ENCODE peak calls at places on chromosomes 12 and 14, in four cellular contexts. C, I, X and S are unnamed samples.

GRCh38 chr14:29376251-29376650 is 551.4 kb downstream of the PRKD1 start:
- DNase-seq in C (no peak), I (no peak), X (no peak), S (no peak)

GRCh38 chr12:88313554-88313953 is 171.4 kb downstream of the TMTC3 start:
- DNase-seq in C (no peak), I (no peak), X (no peak), S (no peak)

GRCh38 chr12:46403732-46404097 is 31.1 kb upstream of the SLC38A2 start:
- DNase-seq in C (no peak), I (no peak), X (no peak), S (no peak)

GRCh38 chr12:131052891-131053290 is 99.2 kb downstream of the ADGRD1 start:
- DNase-seq in C (no peak), I (no peak), X (no peak), S (no peak)

GRCh38 chr12:67748761-67749075 is 100.2 kb downstream of the DYRK2 start:
- DNase-seq in C (no peak), I (no peak), X (no peak), S (no peak)

GRCh38 chr12:107894589-107894988 is 120.1 kb downstream of the ASCL4 start:
- DNase-seq in C (no peak), I (peak; percentile 5), X (no peak), S (no peak)

GRCh38 chr12:32860182-32860581 is 36.4 kb downstream of the PKP2 start:
- DNase-seq in C (no peak), I (no peak), X (peak; percentile 37), S (no peak)

GRCh38 chr12:31005256-31005943 is 68.3 kb upstream of the DDX11 start:
- DNase-seq in C (no peak), I (no peak), X (no peak), S (no peak)

GRCh38 chr12:2613674-2614073 is 181.1 kb upstream of the FKBP4 start:
- DNase-seq in C (no peak), I (peak; percentile 98), X (peak; percentile 90), S (peak; percentile 99)

GRCh38 chr14:52315355-52315718 is 1.2 kb downstream of the PTGER2 start:
- DNase-seq in C (no peak), I (peak; percentile 40), X (peak; percentile 35), S (no peak)

GRCh38 chr12:89733579-89734201 is 25.1 kb upstream of the ATP2B1 start:
- DNase-seq in C (no peak), I (peak; percentile 93), X (peak; percentile 84), S (peak; percentile 89)

GRCh38 chr12:120350576-120351350 is 18.2 kb downstream of the MSI1 start:
- DNase-seq in C (no peak), I (no peak), X (no peak), S (no peak)

GRCh38 chr14:66649515-66649914 is 141.6 kb downstream of the GPHN start:
- DNase-seq in C (no peak), I (no peak), X (no peak), S (no peak)

GRCh38 chr14:74940956-74941565 is 14.3 kb downstream of the PGF start:
- DNase-seq in C (no peak), I (no peak), X (no peak), S (no peak)

GRCh38 chr12:101945361-101946232 is 68.2 kb downstream of the DRAM1 start:
- DNase-seq in C (no peak), I (peak; percentile 50), X (no peak), S (peak; percentile 84)

GRCh38 chr14:45253754-45254300 is 825 bp upstream of the MIS18BP1 start:
- DNase-seq in C (no peak), I (no peak), X (peak; percentile 45), S (no peak)

GRCh38 chr12:131552167-131552863 is 158.6 kb upstream of the SFSWAP start:
- DNase-seq in C (no peak), I (no peak), X (no peak), S (no peak)

GRCh38 chr12:132602578-132603239 is 7.7 kb downstream of the LRCOL1 start:
- DNase-seq in C (no peak), I (no peak), X (no peak), S (no peak)

GRCh38 chr14:88901199-88901588 is 76.7 kb downstream of the TTC8 start:
- DNase-seq in C (no peak), I (no peak), X (no peak), S (no peak)

GRCh38 chr12:88300931-88301330 is 158.8 kb downstream of the TMTC3 start:
- DNase-seq in C (no peak), I (no peak), X (peak; percentile 15), S (no peak)

GRCh38 chr12:6377667-6377994 is 2.3 kb upstream of the SCNN1A start:
- DNase-seq in C (no peak), I (no peak), X (peak; percentile 63), S (peak; percentile 42)

GRCh38 chr12:91074068-91074819 is 16.4 kb upstream of the KERA start:
- DNase-seq in C (no peak), I (peak; percentile 71), X (peak; percentile 8), S (peak; percentile 56)

GRCh38 chr12:108129017-108129812 is at the start of gene WSCD2:
- DNase-seq in C (peak; percentile 33), I (no peak), X (no peak), S (peak; percentile 41)

GRCh38 chr14:52862652-52863338 is 71.4 kb upstream of the GNPNAT1 start:
- DNase-seq in C (no peak), I (peak; percentile 90), X (peak; percentile 91), S (peak; percentile 91)

GRCh38 chr12:123139926-123140674 is 10.8 kb downstream of the PITPNM2 start:
- DNase-seq in C (no peak), I (peak; percentile 37), X (peak; percentile 44), S (peak; percentile 34)

GRCh38 chr12:96098631-96099030 is 63.2 kb upstream of the LTA4H start:
- DNase-seq in C (no peak), I (no peak), X (no peak), S (no peak)

GRCh38 chr12:79690606-79691298 is at the start of gene PAWR:
- DNase-seq in C (peak; percentile 48), I (peak; percentile 63), X (peak; percentile 72), S (peak; percentile 84)

GRCh38 chr14:93042968-93043940 is 72.5 kb downstream of the ITPK1 start:
- DNase-seq in C (no peak), I (peak; percentile 94), X (peak; percentile 90), S (peak; percentile 90)

GRCh38 chr12:75489613-75490210 is 9.2 kb downstream of the GLIPR1 start:
- DNase-seq in C (no peak), I (peak; percentile 77), X (peak; percentile 43), S (peak; percentile 50)

GRCh38 chr12:93714382-93714781 is 37.2 kb downstream of the CRADD start:
- DNase-seq in C (no peak), I (no peak), X (no peak), S (no peak)

GRCh38 chr14:87049886-87050820 is 942.8 kb downstream of the GALC start:
- DNase-seq in C (peak; percentile 58), I (peak; percentile 54), X (peak; percentile 19), S (peak; percentile 77)

GRCh38 chr12:546265-546919 is 86.7 kb downstream of the B4GALNT3 start:
- DNase-seq in C (no peak), I (no peak), X (no peak), S (no peak)

GRCh38 chr12:46442239-46442638 is 69.7 kb upstream of the SLC38A2 start:
- DNase-seq in C (no peak), I (peak; percentile 67), X (peak; percentile 51), S (peak; percentile 40)

GRCh38 chr14:73250781-73251500 is 13.6 kb downstream of the PAPLN start:
- DNase-seq in C (no peak), I (no peak), X (no peak), S (no peak)